ENCODE peak calls at places on chromosomes 6 and 20, in nine cellular contexts. B is breast epithelium, V is endothelial cell of umbilical vein, S is prostate gland, A is HL-60, Q is transverse colon, K is stomach, R is HCT116, W is spleen. G is an unnamed sample.

GRCh38 chr6:170378502-170378901 is 71.9 kb downstream of the FAM120B start:
- DNase-seq in V (no peak), W (no peak), B (no peak), R (no peak), K (no peak), Q (no peak), A (no peak), S (no peak), G (no peak)

GRCh38 chr6:163347021-163347446 is 67.5 kb upstream of the QKI start:
- DNase-seq in A (no peak), V (no peak), K (no peak), R (no peak), Q (no peak), S (no peak), W (no peak), B (no peak), G (no peak)

GRCh38 chr6:145199961-145200360 is 535.4 kb downstream of the EPM2A start:
- DNase-seq in S (no peak), K (no peak), A (no peak), B (no peak), V (no peak), Q (no peak), W (no peak), R (no peak), G (no peak)

GRCh38 chr20:53582574-53583351 is 10.9 kb downstream of the ZNF217 start:
- DNase-seq in K (peak), A (peak), V (peak), B (peak), Q (no peak), R (no peak), S (no peak), W (no peak), G (no peak)

GRCh38 chr20:24502184-24502583 is 32.8 kb downstream of the SYNDIG1 start:
- DNase-seq in B (no peak), W (peak), V (no peak), Q (no peak), S (no peak), K (no peak), R (no peak), A (no peak), G (no peak)

GRCh38 chr20:63023071-63023835 is 16.5 kb upstream of the BHLHE23 start:
- DNase-seq in R (no peak), S (no peak), B (no peak), K (no peak), A (no peak), W (peak), Q (no peak), V (no peak), G (no peak)

GRCh38 chr6:37072526-37072925 is 67.1 kb downstream of the FGD2 start:
- DNase-seq in Q (no peak), B (no peak), K (no peak), R (no peak), S (no peak), W (no peak), A (peak), V (no peak), G (peak)

GRCh38 chr20:64065973-64066341 is 3.0 kb downstream of the TCEA2 start:
- DNase-seq in Q (peak), V (no peak), W (no peak), B (no peak), R (peak), K (no peak), A (no peak), S (no peak), G (peak)

GRCh38 chr6:164252952-164253351 is 838.4 kb downstream of the QKI start:
- DNase-seq in K (no peak), S (no peak), R (no peak), V (no peak), Q (no peak), B (no peak), W (no peak), A (no peak), G (peak)

GRCh38 chr20:3103369-3104032 is 19.0 kb upstream of the AVP start:
- DNase-seq in A (no peak), W (no peak), Q (no peak), S (no peak), B (no peak), V (no peak), R (no peak), K (no peak), G (no peak)

GRCh38 chr6:50661636-50662035 is 51.7 kb upstream of the TFAP2D start:
- DNase-seq in Q (no peak), S (no peak), W (no peak), A (no peak), R (no peak), V (peak), K (no peak), B (no peak), G (no peak)

GRCh38 chr6:30781697-30782424 is 37.5 kb upstream of the IER3 start:
- DNase-seq in S (peak), Q (peak), V (peak), R (peak), A (peak), K (peak), B (peak), W (peak), G (no peak)
- TF ChIP-seq POLR2AphosphoS5 in S (peak), Q (peak), V (peak), R (peak), A (peak), K (peak), B (peak), W (peak), G (no peak)

GRCh38 chr20:44413575-44414345 is 58.3 kb downstream of the HNF4A start:
- DNase-seq in S (no peak), W (no peak), K (no peak), B (no peak), V (no peak), A (no peak), Q (no peak), R (no peak), G (no peak)

GRCh38 chr20:44414346-44414714 is 58.8 kb downstream of the HNF4A start:
- DNase-seq in V (no peak), B (no peak), R (no peak), S (no peak), K (no peak), A (no peak), W (no peak), Q (no peak), G (no peak)

GRCh38 chr20:44412402-44413144 is 57.1 kb downstream of the HNF4A start:
- DNase-seq in R (no peak), K (no peak), W (no peak), A (no peak), V (no peak), Q (no peak), S (no peak), B (no peak), G (no peak)

GRCh38 chr20:44416082-44416715 is 59.5 kb upstream of the TTPAL start:
- DNase-seq in W (no peak), V (no peak), K (no peak), B (no peak), S (no peak), A (no peak), R (no peak), Q (no peak), G (no peak)

GRCh38 chr20:44414808-44415207 is 59.3 kb downstream of the HNF4A start:
- DNase-seq in R (no peak), A (no peak), K (no peak), V (no peak), B (no peak), Q (no peak), W (no peak), S (no peak), G (no peak)
- TF ChIP-seq POLR2AphosphoS5 in R (no peak), A (no peak), K (no peak), V (no peak), B (no peak), Q (no peak), W (no peak), S (no peak), G (no peak)

GRCh38 chr6:5840742-5841141 is 166.0 kb downstream of the NRN1 start:
- DNase-seq in A (no peak), K (no peak), B (no peak), W (no peak), R (no peak), Q (no peak), V (no peak), S (no peak), G (no peak)
- TF ChIP-seq POLR2AphosphoS5 in A (no peak), K (no peak), B (no peak), W (no peak), R (no peak), Q (no peak), V (no peak), S (no peak), G (no peak)

DNA sequence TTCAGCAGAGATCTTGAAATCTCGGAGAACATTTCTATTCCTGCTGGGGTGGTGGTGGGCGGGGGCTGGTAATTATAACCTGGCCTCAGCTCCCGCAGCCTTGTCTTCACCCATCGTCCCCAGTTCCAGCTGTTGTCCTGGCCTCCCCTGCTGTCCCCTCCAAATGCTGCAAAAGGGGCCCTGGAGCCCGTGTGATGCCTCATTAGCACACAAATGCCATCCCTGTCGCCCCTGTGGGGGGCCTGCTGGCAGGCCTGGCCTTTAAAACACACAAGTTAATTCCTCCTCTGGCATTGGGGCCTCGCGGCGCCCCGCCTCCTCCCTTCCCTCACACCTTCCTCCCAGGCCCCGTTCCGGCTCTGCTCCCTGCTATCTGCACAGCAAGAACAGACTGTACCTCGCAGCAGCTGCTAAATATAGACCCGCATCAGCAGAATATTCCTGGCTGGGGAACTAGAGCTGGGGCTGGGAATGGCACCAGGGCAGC is 85.7 kb downstream of the CDH22 start:
- DNase-seq in B (no peak), Q (no peak), R (no peak), W (no peak), K (peak), V (no peak), S (peak), A (no peak), G (peak)
- TF ChIP-seq POLR2AphosphoS5 in B (no peak), Q (no peak), R (no peak), W (no peak), K (peak), V (no peak), S (peak), A (no peak), G (no peak)

GRCh38 chr6:127865108-127865507 is 35.8 kb downstream of the THEMIS start:
- DNase-seq in Q (no peak), K (no peak), A (no peak), S (no peak), V (no peak), R (no peak), B (no peak), W (no peak), G (no peak)
- TF ChIP-seq POLR2AphosphoS5 in Q (no peak), K (no peak), A (no peak), S (no peak), V (no peak), R (no peak), B (no peak), W (no peak), G (no peak)

GRCh38 chr6:1389791-1390070 is 355 bp downstream of the FOXF2 start:
- DNase-seq in K (no peak), B (no peak), A (no peak), W (peak), S (no peak), R (no peak), V (no peak), Q (no peak), G (peak)

GRCh38 chr6:1390071-1390804 is 862 bp downstream of the FOXF2 start:
- DNase-seq in V (peak), Q (no peak), W (peak), B (no peak), S (peak), K (no peak), A (peak), R (no peak), G (peak)

GRCh38 chr6:1388927-1389790 is at the start of gene FOXF2:
- DNase-seq in R (no peak), Q (no peak), W (no peak), B (no peak), V (no peak), S (no peak), K (no peak), A (no peak), G (peak)

GRCh38 chr6:1387632-1388031 is 1.7 kb upstream of the FOXF2 start:
- DNase-seq in K (no peak), S (no peak), A (no peak), B (no peak), R (no peak), W (no peak), Q (no peak), V (no peak), G (peak)

GRCh38 chr6:1388081-1388926 is 1.1 kb upstream of the FOXF2 start:
- DNase-seq in A (no peak), B (no peak), V (no peak), W (no peak), Q (no peak), K (no peak), R (no peak), S (no peak), G (peak)
- TF ChIP-seq POLR2AphosphoS5 in A (no peak), B (no peak), V (no peak), W (no peak), Q (no peak), K (no peak), R (no peak), S (no peak), G (no peak)